ENCODE peak calls at places on chromosomes 11 and 22, in nine cellular contexts. I is transverse colon; N is fibroblast of the aortic adventitia; A is GM03348; Q is HTR-8/SVneo; E is B cell; B is activated CD8-positive, alpha-beta T cell treated with anti-CD3 and anti-CD28 coated beads, Interleukin-2, amount 10 ng/mL, durations not matched to agents 7 days and 5 days; C is GM04504; U is naive thymus-derived CD8-positive, alpha-beta T cell. V is an unnamed sample.

GRCh38 chr11:111515591-111515990 is 1.0 kb downstream of the HOATZ start:
- DNase-seq in U (no peak), Q (no peak), N (no peak), E (no peak), A (no peak), C (no peak), B (no peak), I (no peak), V (no peak)

GRCh38 chr11:63491240-63491587 is 247 bp upstream of the PLAAT5 start:
- DNase-seq in A (no peak), N (no peak), C (no peak), E (no peak), B (no peak), Q (no peak), I (no peak), U (no peak), V (no peak)

GRCh38 chr11:130666781-130667251 is 218.4 kb downstream of the ADAMTS15 start:
- DNase-seq in A (peak), E (no peak), C (no peak), Q (no peak), U (no peak), I (no peak), N (peak), B (no peak), V (no peak)

GRCh38 chr22:37192741-37193140 is 4.7 kb upstream of the C1QTNF6 start:
- DNase-seq in Q (no peak), B (no peak), A (no peak), E (no peak), U (no peak), N (no peak), C (no peak), I (no peak), V (no peak)

GRCh38 chr22:22210375-22210774 is 34.2 kb upstream of the VPREB1 start:
- DNase-seq in E (no peak), A (peak), I (no peak), B (peak), U (no peak), N (peak), Q (no peak), C (no peak), V (no peak)

GRCh38 chr11:72954860-72955259 is 140.6 kb downstream of the ATG16L2 start:
- DNase-seq in U (no peak), I (no peak), Q (no peak), A (no peak), E (no peak), C (no peak), N (no peak), B (no peak), V (no peak)

GRCh38 chr11:22582011-22582410 is 43.6 kb downstream of the FANCF start:
- DNase-seq in N (no peak), B (no peak), A (no peak), U (no peak), I (no peak), C (no peak), E (no peak), Q (no peak), V (no peak)

GRCh38 chr22:43544282-43544673 is 132.5 kb downstream of the MPPED1 start:
- DNase-seq in C (no peak), N (no peak), A (no peak), Q (no peak), I (no peak), E (no peak), B (no peak), U (no peak), V (no peak)

GRCh38 chr22:46340676-46341075 is 5.2 kb downstream of the TRMU start:
- DNase-seq in N (no peak), B (no peak), Q (no peak), E (no peak), C (no peak), A (no peak), U (no peak), I (no peak), V (no peak)

GRCh38 chr11:11422291-11423128 is 69.5 kb upstream of the CSNK2A3 start:
- DNase-seq in E (no peak), I (no peak), U (no peak), N (no peak), C (no peak), B (no peak), Q (no peak), A (no peak), V (no peak)

GRCh38 chr11:15930442-15931025 is 425.8 kb downstream of the SOX6 start:
- DNase-seq in N (no peak), A (no peak), U (no peak), Q (no peak), E (no peak), C (no peak), B (no peak), I (no peak), V (no peak)

GRCh38 chr22:41943661-41944209 is 3.2 kb downstream of the CENPM start:
- DNase-seq in N (peak), A (no peak), E (no peak), B (no peak), Q (no peak), I (peak), U (no peak), C (no peak), V (no peak)

GRCh38 chr11:26842458-26842841 is 120.6 kb upstream of the SLC5A12 start:
- DNase-seq in U (no peak), A (peak), I (no peak), N (peak), E (no peak), C (peak), B (no peak), Q (no peak), V (no peak)

GRCh38 chr11:96390403-96390830 is 604 bp downstream of the JRKL start:
- DNase-seq in U (no peak), E (no peak), A (no peak), I (no peak), C (no peak), N (peak), Q (no peak), B (no peak), V (no peak)

GRCh38 chr11:113168804-113169342 is 145.5 kb upstream of the TTC12 start:
- DNase-seq in I (no peak), E (no peak), A (no peak), U (no peak), C (no peak), N (no peak), Q (no peak), B (no peak), V (no peak)

GRCh38 chr22:28977481-28977971 is 84.1 kb downstream of the C22orf31 start:
- DNase-seq in C (no peak), B (no peak), U (no peak), I (no peak), N (peak), Q (no peak), E (no peak), A (peak), V (no peak)

GRCh38 chr11:2201542-2201941 is 29.9 kb upstream of the TH start:
- DNase-seq in B (no peak), U (no peak), E (no peak), N (no peak), A (no peak), I (no peak), Q (no peak), C (no peak), V (no peak)